ENCODE peak calls at places on chromosomes 2 and 18, in four cellular contexts. L is effector memory CD8-positive, alpha-beta T cell; P is activated CD8-positive, alpha-beta memory T cell treated with anti-CD3 and anti-CD28 coated beads for 48 hours; E is activated CD4-positive, CD25-positive, alpha-beta regulatory T cell. D is an unnamed sample.

GRCh38 chr18:31658670-31659573 is 25.5 kb downstream of the B4GALT6 start:
- DNase-seq in E (no peak), P (no peak), L (no peak), D (no peak)

GRCh38 chr2:118806797-118807667 is 40.4 kb downstream of the EN1 start:
- DNase-seq in P (no peak), E (no peak), L (no peak), D (peak; percentile 67)

GRCh38 chr2:208150094-208150493 is 4.1 kb upstream of the CRYGB start:
- DNase-seq in P (no peak), E (no peak), L (no peak), D (no peak)

GRCh38 chr2:9984861-9985480 is 33.5 kb downstream of the GRHL1 start:
- DNase-seq in E (no peak), P (no peak), L (no peak), D (no peak)

GRCh38 chr2:212005077-212005671 is 533.4 kb downstream of the ERBB4 start:
- DNase-seq in L (no peak), E (no peak), P (no peak), D (peak; percentile 75)

GRCh38 chr2:101152195-101153076 is 1.3 kb upstream of the TBC1D8 start:
- DNase-seq in L (no peak), E (no peak), P (no peak), D (peak; percentile 88)

GRCh38 chr2:127100261-127101047 is 6.5 kb downstream of the BIN1 start:
- DNase-seq in E (no peak), L (no peak), P (no peak), D (peak; percentile 50)

GRCh38 chr2:10740226-10740625 is 18.8 kb downstream of the ATP6V1C2 start:
- DNase-seq in P (no peak), E (no peak), L (no peak), D (no peak)

GRCh38 chr2:219034823-219035222 is 6.5 kb downstream of the CFAP65 start:
- DNase-seq in E (no peak), P (no peak), L (no peak), D (no peak)

GRCh38 chr2:39724828-39725144 is 54.3 kb downstream of the THUMPD2 start:
- DNase-seq in E (no peak), P (no peak), L (no peak), D (no peak)

GRCh38 chr2:37819228-37819627 is 105.9 kb upstream of the RMDN2 start:
- DNase-seq in L (no peak), E (no peak), P (no peak), D (no peak)

GRCh38 chr2:196259507-196260481 is 88.4 kb upstream of the STK17B start:
- DNase-seq in P (no peak), L (no peak), E (no peak), D (no peak)

GRCh38 chr2:88099798-88100488 is 27.9 kb downstream of the FABP1 start:
- DNase-seq in P (no peak), E (no peak), L (no peak), D (peak; percentile 97)

GRCh38 chr2:171347591-171348032 is 86.2 kb downstream of the METTL8 start:
- DNase-seq in E (no peak), L (no peak), P (no peak), D (no peak)

GRCh38 chr2:98486374-98486981 is 41.8 kb downstream of the INPP4A start:
- DNase-seq in P (no peak), L (no peak), E (no peak), D (no peak)

GRCh38 chr2:45438872-45439665 is 172.0 kb downstream of the SRBD1 start:
- DNase-seq in E (no peak), L (no peak), P (no peak), D (no peak)

GRCh38 chr2:214542866-214543265 is 132.0 kb downstream of the VWC2L start:
- DNase-seq in P (no peak), L (no peak), E (no peak), D (no peak)

GRCh38 chr2:205975082-205975949 is 110.7 kb downstream of the INO80D start:
- DNase-seq in L (no peak), P (no peak), E (no peak), D (no peak)

GRCh38 chr2:42031783-42032620 is 15.8 kb upstream of the PKDCC start:
- DNase-seq in L (no peak), P (no peak), E (no peak), D (no peak)

D was measured in endodermal cell.